ENCODE peak calls at places on chromosomes 11 and 22, in eight cellular contexts. X is ascending aorta; P is uterus; H is upper lobe of left lung; I is upper lobe of right lung; J is tibial nerve; M is CD4-positive, CD25-positive, alpha-beta regulatory T cell; C is CD8-positive, alpha-beta T cell. R is an unnamed sample. For H3K4me1, the result is how much of the 10 kb centered on the place peaks cover.

GRCh38 chr11:40139507-40139906 is 1319.9 kb downstream of the LRRC4C start:
- DNase-seq in X (no peak), I (no peak), P (no peak), M (no peak), H (no peak), C (no peak), J (no peak), R (no peak)

GRCh38 chr22:48485144-48486135 is 1342.2 kb downstream of the BRD1 start:
- DNase-seq in C (no peak), H (no peak), M (no peak), I (peak), X (no peak), J (no peak), P (no peak), R (no peak)

GRCh38 chr22:40009953-40010751 is 15.4 kb downstream of the FAM83F start:
- DNase-seq in H (no peak), J (no peak), X (no peak), C (no peak), I (no peak), P (no peak), M (no peak), R (no peak)

GRCh38 chr11:57668467-57668890 is 565 bp downstream of the ZDHHC5 start:
- DNase-seq in J (no peak), X (no peak), C (peak), M (no peak), I (no peak), P (no peak), H (no peak), R (no peak)

GRCh38 chr11:96356837-96357236 is 13.8 kb upstream of the MAML2 start:
- DNase-seq in H (no peak), I (no peak), J (no peak), P (no peak), C (no peak), X (no peak), M (no peak), R (no peak)

GRCh38 chr11:8907116-8907515 is 3.9 kb upstream of the AKIP1 start:
- DNase-seq in X (no peak), H (no peak), J (no peak), M (no peak), C (no peak), P (no peak), I (no peak), R (no peak)

GRCh38 chr22:28710889-28711285 is 30.7 kb downstream of the CHEK2 start:
- DNase-seq in J (no peak), X (no peak), I (no peak), C (no peak), H (no peak), M (no peak), P (no peak), R (no peak)

GRCh38 chr11:100932474-100933100 is 197.0 kb downstream of the PGR start:
- DNase-seq in C (no peak), J (no peak), H (no peak), X (no peak), M (no peak), I (no peak), P (no peak), R (no peak)

GRCh38 chr22:22884888-22885840 is 2.5 kb upstream of the IGLL5 start:
- DNase-seq in J (no peak), M (no peak), C (no peak), I (no peak), X (peak), H (peak), P (no peak), R (no peak)

GRCh38 chr22:40694409-40694808 is 15.1 kb downstream of the MCHR1 start:
- DNase-seq in P (no peak), J (no peak), M (no peak), C (no peak), X (no peak), H (no peak), I (no peak), R (no peak)

GRCh38 chr11:68924073-68924925 is 20.6 kb downstream of the IGHMBP2 start:
- DNase-seq in C (no peak), P (no peak), X (no peak), I (peak), M (no peak), H (no peak), J (no peak), R (no peak)

GRCh38 chr22:32764330-32765116 is 37.0 kb upstream of the TIMP3 start:
- DNase-seq in M (no peak), X (no peak), J (peak), P (peak), H (no peak), C (no peak), I (no peak), R (no peak)

GRCh38 chr11:33642461-33643166 is 58.0 kb downstream of the C11orf91 start:
- DNase-seq in J (no peak), X (no peak), C (no peak), M (no peak), I (no peak), P (no peak), H (no peak), R (no peak)

GRCh38 chr11:123536690-123537437 is 106.8 kb downstream of the GRAMD1B start:
- DNase-seq in J (peak), M (no peak), H (no peak), X (no peak), P (no peak), I (no peak), C (no peak), R (no peak)

GRCh38 chr22:21942407-21942895 is 10.2 kb downstream of the PPM1F start:
- DNase-seq in J (peak), X (peak), C (no peak), P (peak), M (no peak), I (peak), H (no peak), R (no peak)

GRCh38 chr11:93537767-93538261 is 5.4 kb downstream of the SMCO4 start:
- DNase-seq in P (peak), C (no peak), I (peak), H (peak), X (peak), J (peak), M (no peak), R (peak)

GRCh38 chr22:27800250-27801131 is 1.1 kb downstream of the MN1 start:
- DNase-seq in J (no peak), I (no peak), C (no peak), P (no peak), M (no peak), X (peak), H (peak), R (no peak)

GRCh38 chr11:64233913-64234839 is at the start of gene VEGFB:
- DNase-seq in C (peak), H (peak), P (peak), J (peak), X (peak), M (peak), I (peak), R (peak)

GRCh38 chr11:35761887-35762286 is 99.3 kb downstream of the TRIM44 start:
- DNase-seq in I (no peak), J (no peak), C (no peak), H (no peak), X (no peak), P (no peak), M (no peak), R (no peak)

GRCh38 chr11:122069946-122070345 is 46.1 kb downstream of the BLID start:
- DNase-seq in H (no peak), C (no peak), J (peak), I (no peak), M (no peak), P (peak), X (peak), R (peak)

GRCh38 chr22:47395481-47395880 is 633.0 kb downstream of the TBC1D22A start:
- DNase-seq in C (no peak), I (peak), P (no peak), M (no peak), X (no peak), H (no peak), J (no peak), R (no peak)

GRCh38 chr11:71063129-71063528 is 189.2 kb downstream of the SHANK2 start:
- DNase-seq in M (no peak), C (no peak), I (no peak), X (no peak), P (no peak), H (no peak), J (no peak), R (no peak)

GRCh38 chr11:116461789-116462188 is 311.0 kb downstream of the BUD13 start:
- DNase-seq in I (no peak), J (no peak), C (no peak), H (no peak), X (no peak), P (no peak), M (no peak), R (no peak)

GRCh38 chr22:36143956-36144355 is 16.6 kb downstream of the APOL3 start:
- DNase-seq in J (no peak), I (no peak), X (peak), H (no peak), P (no peak), C (no peak), M (no peak), R (no peak)

GRCh38 chr11:63997801-63998332 is 11.6 kb downstream of the OTUB1 start:
- DNase-seq in M (no peak), H (peak), C (no peak), J (no peak), P (no peak), X (no peak), I (no peak), R (no peak)

GRCh38 chr22:44172370-44173108 is 8.2 kb upstream of the PARVG start:
- DNase-seq in I (peak), X (peak), C (no peak), J (peak), H (no peak), P (no peak), M (no peak), R (no peak)

GRCh38 chr11:125685228-125685627 is 4.6 kb upstream of the ACRV1 start:
- DNase-seq in C (no peak), X (no peak), P (no peak), J (no peak), I (no peak), M (no peak), H (no peak), R (no peak)

GRCh38 chr11:44726278-44727113 is at the start of gene TSPAN18:
- DNase-seq in J (no peak), X (no peak), C (peak), P (peak), M (peak), H (peak), I (no peak), R (no peak)

GRCh38 chr22:47918936-47919505 is 1156.6 kb downstream of the TBC1D22A start:
- DNase-seq in H (peak), M (no peak), C (no peak), I (no peak), J (no peak), X (no peak), P (no peak), R (no peak)

GRCh38 chr11:28542556-28542955 is 434.4 kb downstream of the METTL15 start:
- DNase-seq in C (no peak), X (no peak), H (no peak), P (no peak), J (no peak), M (no peak), I (no peak), R (no peak)

GRCh38 chr11:702731-703461 is 3.1 kb upstream of the EPS8L2 start:
- DNase-seq in M (no peak), C (no peak), I (peak), X (peak), J (no peak), H (peak), P (peak), R (no peak)

GRCh38 chr11:10139081-10139480 is 154.9 kb downstream of the SBF2 start:
- DNase-seq in X (no peak), C (no peak), P (no peak), H (no peak), J (no peak), M (no peak), I (no peak), R (no peak)

GRCh38 chr11:35275808-35276170 is 136.8 kb downstream of the CD44 start:
- DNase-seq in I (no peak), J (no peak), X (no peak), C (no peak), M (no peak), P (no peak), H (no peak), R (no peak)

GRCh38 chr11:2691355-2691761 is 8.4 kb downstream of the KCNQ1OT1 start:
- DNase-seq in P (no peak), M (no peak), C (no peak), X (no peak), H (no peak), I (no peak), J (no peak), R (no peak)

GRCh38 chr11:2691991-2692841 is 7.6 kb downstream of the KCNQ1OT1 start:
- DNase-seq in X (no peak), H (no peak), P (no peak), C (no peak), J (no peak), I (peak), M (no peak), R (no peak)

GRCh38 chr11:2690261-2690575 is 9.6 kb downstream of the KCNQ1OT1 start:
- DNase-seq in C (no peak), M (no peak), J (no peak), P (no peak), I (peak), X (no peak), H (no peak), R (no peak)

GRCh38 chr11:2689551-2690260 is 10.1 kb downstream of the KCNQ1OT1 start:
- DNase-seq in J (no peak), I (peak), M (no peak), H (no peak), X (no peak), C (no peak), P (no peak), R (no peak)

DNA sequence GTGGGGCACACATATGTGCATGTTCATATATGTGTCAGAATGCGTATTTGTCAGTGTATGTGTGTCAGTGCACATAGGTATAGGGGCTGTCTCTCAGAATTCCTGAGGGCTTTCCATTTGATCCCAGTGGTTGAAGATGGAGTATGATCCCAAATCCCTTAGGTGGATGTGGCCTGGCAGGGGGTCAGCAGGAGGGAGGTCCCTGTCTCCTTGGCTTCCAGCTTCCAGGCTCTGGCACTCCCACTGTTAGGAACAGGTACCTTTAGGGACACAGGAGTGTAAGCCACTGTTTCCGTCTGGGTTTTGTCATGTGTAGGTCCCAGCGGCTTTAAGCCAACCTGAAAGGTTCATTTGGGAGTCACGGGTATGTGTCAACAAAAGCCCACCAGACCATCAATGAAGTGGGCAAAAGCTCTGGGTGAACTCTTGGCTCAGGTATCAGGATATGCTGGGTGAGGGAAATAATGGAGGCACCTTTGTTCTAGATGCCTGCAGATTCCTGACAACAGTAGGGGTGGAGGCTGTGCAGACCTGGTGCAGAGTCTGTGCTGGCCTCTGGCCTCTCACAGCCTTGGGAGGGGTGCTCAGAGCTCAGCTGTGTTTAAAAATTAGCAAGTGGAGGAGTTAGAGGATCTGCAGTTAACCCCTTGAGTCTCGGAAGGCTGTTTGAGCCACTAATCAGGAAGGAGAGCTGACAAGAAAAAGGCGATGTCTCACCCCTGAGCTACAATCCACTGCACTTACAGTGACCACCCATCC is 9.0 kb downstream of the KCNQ1OT1 start:
- DNase-seq in P (no peak), J (no peak), X (no peak), C (no peak), H (no peak), I (no peak), M (no peak), R (no peak)
- H3K4me1 ChIP-seq in P (under half), J (half or more), X (under half), C (under half), H (under half), I (under half), M (under half), R (under half)

GRCh38 chr22:26377170-26377825 is 51.8 kb upstream of the ASPHD2 start:
- DNase-seq in X (no peak), H (no peak), P (no peak), I (no peak), J (no peak), C (no peak), M (no peak), R (no peak)
- H3K4me3 ChIP-seq in X (no peak), H (no peak), P (no peak), I (no peak), J (no peak), C (no peak), M (no peak), R (no peak)

GRCh38 chr11:128624269-128625170 is 37.2 kb upstream of the ETS1 start:
- DNase-seq in X (no peak), I (no peak), H (no peak), M (peak), J (no peak), P (no peak), C (peak), R (peak)

GRCh38 chr11:128621491-128622136 is 34.3 kb upstream of the ETS1 start:
- DNase-seq in M (no peak), H (no peak), C (no peak), X (no peak), J (no peak), I (no peak), P (peak), R (no peak)

GRCh38 chr11:128620306-128621175 is 33.2 kb upstream of the ETS1 start:
- DNase-seq in J (no peak), I (no peak), M (no peak), X (no peak), P (no peak), H (no peak), C (no peak), R (no peak)

GRCh38 chr11:128619540-128620305 is 32.4 kb upstream of the ETS1 start:
- DNase-seq in X (no peak), J (no peak), I (no peak), C (no peak), P (no peak), H (no peak), M (no peak), R (no peak)

DNA sequence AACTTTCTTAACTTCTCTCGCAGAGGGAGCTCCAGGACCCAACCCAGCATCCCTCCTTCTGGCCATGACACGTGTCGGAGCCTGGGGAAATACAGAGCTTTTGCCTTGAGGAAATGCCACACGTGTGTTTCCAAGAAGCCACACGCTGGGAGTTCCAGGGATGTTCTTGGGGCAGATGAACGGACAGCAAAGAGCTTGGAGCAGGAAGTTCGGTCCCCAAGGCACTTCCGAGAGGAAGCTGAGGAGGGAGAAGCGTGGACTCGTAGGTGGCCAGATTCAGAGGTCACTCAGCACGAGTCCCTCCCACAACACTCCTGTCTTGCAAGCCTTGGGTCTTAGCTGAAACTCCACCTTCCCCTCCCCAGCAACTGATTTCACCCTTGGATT is 34.8 kb upstream of the ETS1 start:
- DNase-seq in J (no peak), H (no peak), P (peak), C (no peak), X (no peak), I (no peak), M (no peak), R (no peak)
- H3K4me1 ChIP-seq in J (under half), H (under half), P (under half), C (half or more), X (under half), I (under half), M (half or more), R (under half)

DNA sequence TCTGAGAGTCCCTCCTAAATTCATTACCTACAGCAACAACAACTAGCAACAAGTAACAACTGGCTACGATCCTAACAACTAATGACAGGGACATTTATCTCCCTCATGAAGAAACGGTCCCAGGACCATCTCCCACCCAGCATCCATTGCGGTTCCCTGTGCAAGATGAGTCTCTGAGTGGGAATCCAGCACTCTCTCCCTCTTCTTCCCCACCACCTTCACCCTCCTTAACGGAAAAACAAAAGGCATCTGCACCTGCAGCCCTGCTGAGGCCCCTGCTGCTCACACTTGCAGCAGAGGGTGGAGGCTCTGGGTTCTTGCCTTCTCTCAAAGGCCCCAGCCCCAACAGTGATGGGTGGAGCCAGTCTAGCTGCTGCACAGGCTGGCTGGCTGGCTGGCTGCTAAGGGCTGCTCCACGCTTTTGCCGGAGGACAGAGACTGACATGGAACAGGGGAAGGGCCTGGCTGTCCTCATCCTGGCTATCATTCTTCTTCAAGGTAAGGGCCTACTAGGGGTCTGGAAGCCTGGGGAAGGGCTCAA is at the start of gene CD3G:
- DNase-seq in H (no peak), M (peak), J (no peak), X (no peak), C (peak), P (no peak), I (no peak), R (no peak)
- H3K4me3 ChIP-seq in H (peak), M (peak), J (no peak), X (no peak), C (peak), P (no peak), I (peak), R (no peak)